ENCODE peak calls at places on chromosomes 3 and 15, in ten cellular contexts. M is tibial artery, N is HEK293T, C is GF-D8, E is lung, K is GM23338, Q is RWPE1, X is HS-27A, P is endothelial cell, O is NCI-H1105 treated with DMSO at 0.1 percent for 48 hours. F is an unnamed sample.
A peak's percentile ranks its signal among the peaks of the same experiment; 100 is the strongest.

GRCh38 chr3:43638594-43639447 is 17.0 kb upstream of the ANO10 start:
- DNase-seq in M (no peak), N (peak; percentile 44), C (no peak), E (peak; percentile 44), K (peak; percentile 56), Q (peak; percentile 31), X (peak; percentile 75), P (peak; percentile 7), O (no peak), F (no peak)

GRCh38 chr15:68558318-68559305 is 20.2 kb upstream of the CORO2B start:
- DNase-seq in M (no peak), N (no peak), C (no peak), E (no peak), K (peak; percentile 62), Q (no peak), X (no peak), P (no peak), O (no peak), F (no peak)

GRCh38 chr3:28077566-28077965 is 163.9 kb upstream of the CMC1 start:
- DNase-seq in M (no peak), N (peak; percentile 28), C (no peak), E (no peak), K (peak; percentile 71), Q (no peak), X (no peak), P (peak; percentile 7), O (no peak), F (no peak)

GRCh38 chr3:170350515-170351413 is 6.8 kb upstream of the SKIL start:
- DNase-seq in M (no peak), N (no peak), C (no peak), E (no peak), K (no peak), Q (no peak), X (no peak), P (no peak), O (no peak), F (no peak)

GRCh38 chr3:45473841-45474240 is 85.5 kb downstream of the LARS2 start:
- DNase-seq in M (no peak), N (no peak), C (no peak), E (no peak), K (no peak), Q (no peak), X (no peak), P (no peak), O (no peak), F (no peak)

GRCh38 chr15:82660378-82660777 is 13.2 kb upstream of the CPEB1 start:
- DNase-seq in M (no peak), N (no peak), C (no peak), E (no peak), K (no peak), Q (no peak), X (no peak), P (no peak), O (no peak), F (no peak)

GRCh38 chr15:75864213-75865059 is 21.2 kb downstream of the UBE2Q2 start:
- DNase-seq in M (no peak), N (no peak), C (peak; percentile 50), E (no peak), K (no peak), Q (no peak), X (no peak), P (no peak), O (no peak), F (no peak)

GRCh38 chr3:69568926-69569325 is 170.3 kb upstream of the MITF start:
- DNase-seq in M (no peak), N (no peak), C (no peak), E (no peak), K (no peak), Q (no peak), X (no peak), P (no peak), O (no peak), F (no peak)

GRCh38 chr15:89030311-89030710 is 57.9 kb upstream of the ABHD2 start:
- DNase-seq in M (no peak), N (no peak), C (no peak), E (no peak), K (no peak), Q (no peak), X (no peak), P (no peak), O (no peak), F (no peak)

GRCh38 chr3:177263615-177264365 is 66.5 kb upstream of the TBL1XR1 start:
- DNase-seq in M (no peak), N (no peak), C (no peak), E (no peak), K (no peak), Q (no peak), X (no peak), P (no peak), O (no peak), F (no peak)

GRCh38 chr3:13114811-13115615 is 41.8 kb upstream of the IQSEC1 start:
- DNase-seq in M (peak; percentile 52), N (no peak), C (no peak), E (no peak), K (no peak), Q (no peak), X (no peak), P (no peak), O (no peak), F (no peak)

GRCh38 chr3:30548605-30549004 is 57.8 kb upstream of the TGFBR2 start:
- DNase-seq in M (no peak), N (peak; percentile 62), C (no peak), E (no peak), K (peak; percentile 59), Q (peak; percentile 33), X (no peak), P (peak; percentile 7), O (no peak), F (no peak)

GRCh38 chr3:10678796-10679376 is 137.1 kb upstream of the SLC6A11 start:
- DNase-seq in M (no peak), N (no peak), C (no peak), E (no peak), K (no peak), Q (no peak), X (no peak), P (no peak), O (no peak), F (no peak)

GRCh38 chr15:36954486-36954885 is 145.9 kb downstream of the MEIS2 start:
- DNase-seq in M (no peak), N (no peak), C (no peak), E (no peak), K (no peak), Q (no peak), X (no peak), P (no peak), O (no peak), F (no peak)

GRCh38 chr15:41585140-41586047 is 26.4 kb downstream of the TYRO3 start:
- DNase-seq in M (no peak), N (peak; percentile 42), C (no peak), E (peak; percentile 56), K (peak; percentile 83), Q (peak; percentile 53), X (peak; percentile 35), P (peak; percentile 52), O (no peak), F (peak; percentile 13)

GRCh38 chr3:41188291-41188690 is 11.0 kb upstream of the CTNNB1 start:
- DNase-seq in M (no peak), N (no peak), C (no peak), E (no peak), K (no peak), Q (no peak), X (no peak), P (no peak), O (no peak), F (no peak)

GRCh38 chr15:101045835-101046691 is 126.9 kb downstream of the LRRK1 start:
- DNase-seq in M (peak; percentile 55), N (no peak), C (no peak), E (peak; percentile 25), K (no peak), Q (no peak), X (no peak), P (peak; percentile 1), O (no peak), F (no peak)

GRCh38 chr3:188219147-188219546 is 65.2 kb downstream of the LPP start:
- DNase-seq in M (no peak), N (no peak), C (no peak), E (no peak), K (no peak), Q (no peak), X (no peak), P (no peak), O (no peak), F (no peak)

GRCh38 chr15:38879909-38880471 is 315.4 kb upstream of the RASGRP1 start:
- DNase-seq in M (peak; percentile 83), N (no peak), C (no peak), E (peak; percentile 57), K (no peak), Q (no peak), X (no peak), P (no peak), O (no peak), F (no peak)

GRCh38 chr15:90031231-90031791 is 30.2 kb downstream of the ZNF710 start:
- DNase-seq in M (peak; percentile 50), N (no peak), C (peak; percentile 90), E (no peak), K (no peak), Q (peak; percentile 64), X (no peak), P (no peak), O (no peak), F (no peak)

GRCh38 chr3:15313461-15313860 is 18.9 kb downstream of the SH3BP5 start:
- DNase-seq in M (peak; percentile 59), N (no peak), C (no peak), E (peak; percentile 85), K (no peak), Q (no peak), X (no peak), P (no peak), O (peak; percentile 9), F (no peak)

GRCh38 chr3:25297667-25298585 is 130.1 kb upstream of the RARB start:
- DNase-seq in M (no peak), N (no peak), C (no peak), E (no peak), K (peak; percentile 28), Q (no peak), X (no peak), P (no peak), O (no peak), F (no peak)

GRCh38 chr15:52078876-52079700 is 33.5 kb downstream of the BCL2L10 start:
- DNase-seq in M (peak; percentile 78), N (peak; percentile 68), C (no peak), E (peak; percentile 83), K (peak; percentile 97), Q (peak; percentile 47), X (no peak), P (peak; percentile 91), O (no peak), F (no peak)

GRCh38 chr3:24387000-24387399 is 107.7 kb downstream of the THRB start:
- DNase-seq in M (no peak), N (no peak), C (no peak), E (no peak), K (no peak), Q (no peak), X (peak; percentile 81), P (no peak), O (no peak), F (no peak)

GRCh38 chr3:109903100-109903499 is 565.8 kb upstream of the DPPA4 start:
- DNase-seq in M (no peak), N (no peak), C (no peak), E (no peak), K (peak; percentile 23), Q (no peak), X (no peak), P (no peak), O (no peak), F (no peak)

GRCh38 chr15:46933332-46933731 is 784.0 kb upstream of the SEMA6D start:
- DNase-seq in M (no peak), N (no peak), C (no peak), E (no peak), K (no peak), Q (no peak), X (no peak), P (no peak), O (no peak), F (no peak)

GRCh38 chr15:61750271-61751084 is 309.8 kb downstream of the VPS13C start:
- DNase-seq in M (no peak), N (no peak), C (no peak), E (peak; percentile 45), K (no peak), Q (peak; percentile 11), X (no peak), P (no peak), O (peak; percentile 11), F (no peak)

GRCh38 chr15:67085818-67086649 is 20.6 kb downstream of the SMAD3 start:
- DNase-seq in M (no peak), N (no peak), C (no peak), E (no peak), K (no peak), Q (no peak), X (no peak), P (no peak), O (no peak), F (peak; percentile 59)